ENCODE peak calls at places on chromosomes 5 and 9, in nine cellular contexts. Y is LNCaP clone FGC; Q is left kidney; X is NCI-H2081; M is CD4-positive, alpha-beta memory T cell; U is mesendoderm; H is NCI-H1092 treated with DMSO at 0.1 percent for 48 hours; G is WTC11; W is tibial artery. P is an unnamed sample.

GRCh38 chr9:120443489-120443888 is 136.5 kb downstream of the CDK5RAP2 start:
- DNase-seq in M (no peak), W (no peak), X (no peak), G (no peak), H (no peak), Q (peak), U (no peak), Y (no peak), P (peak)

GRCh38 chr9:73411494-73411893 is 259.8 kb downstream of the ANXA1 start:
- DNase-seq in M (no peak), Y (no peak), H (no peak), Q (no peak), U (peak), W (no peak), G (no peak), X (no peak), P (no peak)

GRCh38 chr5:54669285-54669684 is 151.7 kb downstream of the SNX18 start:
- DNase-seq in U (no peak), X (no peak), W (no peak), Y (no peak), H (no peak), Q (no peak), M (no peak), G (no peak), P (no peak)

GRCh38 chr9:92607773-92608172 is 62.2 kb downstream of the IPPK start:
- DNase-seq in W (no peak), G (no peak), H (peak), Y (no peak), Q (peak), M (no peak), X (peak), U (no peak), P (peak)

GRCh38 chr5:163024936-163025335 is 412.5 kb upstream of the CCNG1 start:
- DNase-seq in M (no peak), H (no peak), Q (no peak), U (no peak), Y (no peak), G (no peak), X (no peak), W (no peak), P (no peak)

GRCh38 chr9:135036861-135037465 is 50.5 kb upstream of the OLFM1 start:
- DNase-seq in Q (no peak), W (no peak), M (no peak), G (no peak), X (no peak), H (no peak), Y (no peak), U (no peak), P (no peak)

GRCh38 chr5:122300374-122300773 is 11.7 kb upstream of the SNCAIP start:
- DNase-seq in M (no peak), G (no peak), X (no peak), Q (no peak), Y (no peak), U (peak), W (no peak), H (no peak), P (no peak)

GRCh38 chr9:28121353-28121752 is 548.1 kb upstream of the C9orf72 start:
- DNase-seq in Y (no peak), W (no peak), U (peak), M (no peak), G (no peak), X (peak), H (peak), Q (peak), P (no peak)

GRCh38 chr9:136242908-136243525 is 2.6 kb downstream of the QSOX2 start:
- DNase-seq in G (no peak), H (peak), W (no peak), U (peak), X (no peak), Y (no peak), Q (no peak), M (peak), P (no peak)

GRCh38 chr9:124940521-124940893 is 376 bp downstream of the GOLGA1 start:
- DNase-seq in U (no peak), X (peak), W (no peak), Q (no peak), M (no peak), G (no peak), Y (peak), H (peak), P (no peak)

GRCh38 chr5:73412597-73412988 is 36.0 kb downstream of the FOXD1 start:
- DNase-seq in X (no peak), H (no peak), Y (no peak), Q (no peak), W (no peak), G (no peak), U (peak), M (no peak), P (peak)

GRCh38 chr5:10424124-10424731 is 17.5 kb upstream of the ROPN1L start:
- DNase-seq in M (peak), H (peak), X (peak), G (peak), U (peak), Y (no peak), W (no peak), Q (peak), P (peak)

GRCh38 chr5:136062563-136063274 is 33.9 kb downstream of the TGFBI start:
- DNase-seq in W (no peak), U (peak), H (peak), X (peak), Q (peak), Y (peak), M (peak), G (peak), P (no peak)

GRCh38 chr5:56522972-56523371 is 289.8 kb upstream of the ANKRD55 start:
- DNase-seq in H (no peak), M (no peak), Q (no peak), U (no peak), Y (no peak), G (no peak), W (peak), X (no peak), P (no peak)

GRCh38 chr5:177426566-177427210 is at the start of gene GRK6:
- DNase-seq in H (no peak), G (peak), Y (no peak), U (peak), X (peak), M (peak), Q (peak), W (no peak), P (peak)

GRCh38 chr5:32642276-32643002 is 57.1 kb downstream of the SUB1 start:
- DNase-seq in W (no peak), M (no peak), G (no peak), Q (no peak), H (no peak), U (no peak), Y (no peak), X (no peak), P (no peak)

GRCh38 chr9:82923410-82924242 is 139.3 kb downstream of the RASEF start:
- DNase-seq in U (no peak), G (no peak), H (peak), M (no peak), W (no peak), X (peak), Y (no peak), Q (peak), P (peak)

GRCh38 chr9:90188656-90189055 is 454.0 kb downstream of the DIRAS2 start:
- DNase-seq in X (no peak), H (no peak), Y (no peak), W (no peak), U (no peak), G (no peak), Q (no peak), M (peak), P (no peak)

GRCh38 chr5:38921174-38921573 is 75.4 kb downstream of the OSMR start:
- DNase-seq in H (no peak), G (peak), M (no peak), W (no peak), X (no peak), Q (peak), Y (no peak), U (peak), P (no peak)

GRCh38 chr5:94771742-94772141 is 153.3 kb downstream of the SLF1 start:
- DNase-seq in W (no peak), U (peak), Q (no peak), Y (no peak), G (no peak), X (no peak), M (no peak), H (no peak), P (no peak)

GRCh38 chr9:110935829-110936228 is 102.4 kb downstream of the LPAR1 start:
- DNase-seq in Y (no peak), U (no peak), Q (no peak), H (no peak), M (no peak), X (no peak), G (no peak), W (no peak), P (no peak)

GRCh38 chr5:177123789-177124485 is 9.6 kb upstream of the NSD1 start:
- DNase-seq in Q (no peak), H (no peak), U (no peak), W (no peak), Y (no peak), X (no peak), M (no peak), G (no peak), P (no peak)

GRCh38 chr5:5364932-5365331 is 57.5 kb upstream of the ICE1 start:
- DNase-seq in H (no peak), G (no peak), X (no peak), M (no peak), Q (no peak), U (no peak), W (no peak), Y (no peak), P (no peak)

GRCh38 chr9:72476617-72477375 is 44.6 kb upstream of the TMC1 start:
- DNase-seq in Y (no peak), U (peak), W (no peak), G (no peak), X (no peak), H (no peak), Q (no peak), M (no peak), P (peak)

GRCh38 chr9:126164796-126165525 is 161.7 kb upstream of the MVB12B start:
- DNase-seq in Q (peak), X (no peak), Y (no peak), U (no peak), M (no peak), W (no peak), G (no peak), H (no peak), P (no peak)

P was measured in Daoy.